ENCODE peak calls at places on chromosome 9, in five cellular contexts. One of them, this sample, is unnamed.

GRCh38 chr9:24090566-24090965 is 264.5 kb upstream of the ELAVL2 start:
- DNase-seq in dermis blood vessel endothelial cell: no peak
- DNase-seq in stimulated activated CD8-positive, alpha-beta memory T cell treated with anti-CD3 and anti-CD28 coated beads, Interleukin-7, amount 100 ng/mL, for 24 hours: no peak
- DNase-seq in posterior cingulate gyrus: no peak
- DNase-seq in pons: no peak
- DNase-seq in this sample: no peak

GRCh38 chr9:125644819-125645507 is 62.0 kb downstream of the MAPKAP1 start:
- DNase-seq in dermis blood vessel endothelial cell: no peak
- DNase-seq in stimulated activated CD8-positive, alpha-beta memory T cell treated with anti-CD3 and anti-CD28 coated beads, Interleukin-7, amount 100 ng/mL, for 24 hours: no peak
- DNase-seq in posterior cingulate gyrus: no peak
- DNase-seq in pons: no peak
- DNase-seq in this sample: no peak

GRCh38 chr9:91567642-91568274 is 144.1 kb upstream of the NFIL3 start:
- DNase-seq in dermis blood vessel endothelial cell: no peak
- DNase-seq in stimulated activated CD8-positive, alpha-beta memory T cell treated with anti-CD3 and anti-CD28 coated beads, Interleukin-7, amount 100 ng/mL, for 24 hours: no peak
- DNase-seq in posterior cingulate gyrus: no peak
- DNase-seq in pons: no peak
- DNase-seq in this sample: no peak

GRCh38 chr9:86546712-86547111 is 192.5 kb upstream of the TUT7 start:
- DNase-seq in dermis blood vessel endothelial cell: no peak
- DNase-seq in stimulated activated CD8-positive, alpha-beta memory T cell treated with anti-CD3 and anti-CD28 coated beads, Interleukin-7, amount 100 ng/mL, for 24 hours: no peak
- DNase-seq in posterior cingulate gyrus: no peak
- DNase-seq in pons: no peak
- DNase-seq in this sample: no peak

GRCh38 chr9:2177121-2177520 is 162.0 kb downstream of the SMARCA2 start:
- DNase-seq in dermis blood vessel endothelial cell: no peak
- DNase-seq in stimulated activated CD8-positive, alpha-beta memory T cell treated with anti-CD3 and anti-CD28 coated beads, Interleukin-7, amount 100 ng/mL, for 24 hours: no peak
- DNase-seq in posterior cingulate gyrus: no peak
- DNase-seq in pons: no peak
- DNase-seq in this sample: no peak

GRCh38 chr9:87381050-87381711 is 116.5 kb upstream of the DAPK1 start:
- DNase-seq in dermis blood vessel endothelial cell: no peak
- DNase-seq in stimulated activated CD8-positive, alpha-beta memory T cell treated with anti-CD3 and anti-CD28 coated beads, Interleukin-7, amount 100 ng/mL, for 24 hours: no peak
- DNase-seq in posterior cingulate gyrus: no peak
- DNase-seq in pons: no peak
- DNase-seq in this sample: no peak

GRCh38 chr9:112689341-112689740 is 28.6 kb downstream of the INIP start:
- DNase-seq in dermis blood vessel endothelial cell: no peak
- DNase-seq in stimulated activated CD8-positive, alpha-beta memory T cell treated with anti-CD3 and anti-CD28 coated beads, Interleukin-7, amount 100 ng/mL, for 24 hours: no peak
- DNase-seq in posterior cingulate gyrus: no peak
- DNase-seq in pons: no peak
- DNase-seq in this sample: no peak

GRCh38 chr9:4491621-4491975 is 1.3 kb downstream of the SLC1A1 start:
- DNase-seq in dermis blood vessel endothelial cell: no peak
- DNase-seq in stimulated activated CD8-positive, alpha-beta memory T cell treated with anti-CD3 and anti-CD28 coated beads, Interleukin-7, amount 100 ng/mL, for 24 hours: no peak
- DNase-seq in posterior cingulate gyrus: no peak
- DNase-seq in pons: no peak
- DNase-seq in this sample: no peak

GRCh38 chr9:118083161-118083560 is 379.0 kb downstream of the TLR4 start:
- DNase-seq in dermis blood vessel endothelial cell: no peak
- DNase-seq in stimulated activated CD8-positive, alpha-beta memory T cell treated with anti-CD3 and anti-CD28 coated beads, Interleukin-7, amount 100 ng/mL, for 24 hours: no peak
- DNase-seq in posterior cingulate gyrus: no peak
- DNase-seq in pons: no peak
- DNase-seq in this sample: no peak

GRCh38 chr9:133050781-133051180 is 11.0 kb upstream of the CEL start:
- DNase-seq in dermis blood vessel endothelial cell: peak; percentile 52
- DNase-seq in stimulated activated CD8-positive, alpha-beta memory T cell treated with anti-CD3 and anti-CD28 coated beads, Interleukin-7, amount 100 ng/mL, for 24 hours: no peak
- DNase-seq in posterior cingulate gyrus: no peak
- DNase-seq in pons: no peak
- DNase-seq in this sample: no peak

GRCh38 chr9:92655896-92656536 is 13.9 kb downstream of the IPPK start:
- DNase-seq in dermis blood vessel endothelial cell: no peak
- DNase-seq in stimulated activated CD8-positive, alpha-beta memory T cell treated with anti-CD3 and anti-CD28 coated beads, Interleukin-7, amount 100 ng/mL, for 24 hours: no peak
- DNase-seq in posterior cingulate gyrus: no peak
- DNase-seq in pons: no peak
- DNase-seq in this sample: no peak

GRCh38 chr9:77210116-77210515 is 32.8 kb downstream of the VPS13A start:
- DNase-seq in dermis blood vessel endothelial cell: no peak
- DNase-seq in stimulated activated CD8-positive, alpha-beta memory T cell treated with anti-CD3 and anti-CD28 coated beads, Interleukin-7, amount 100 ng/mL, for 24 hours: no peak
- DNase-seq in posterior cingulate gyrus: no peak
- DNase-seq in pons: no peak
- DNase-seq in this sample: no peak

GRCh38 chr9:88798476-88798875 is 192.8 kb upstream of the S1PR3 start:
- DNase-seq in dermis blood vessel endothelial cell: no peak
- DNase-seq in stimulated activated CD8-positive, alpha-beta memory T cell treated with anti-CD3 and anti-CD28 coated beads, Interleukin-7, amount 100 ng/mL, for 24 hours: no peak
- DNase-seq in posterior cingulate gyrus: no peak
- DNase-seq in pons: no peak
- DNase-seq in this sample: no peak

GRCh38 chr9:109179801-109180523 is 12.9 kb upstream of the FRRS1L start:
- DNase-seq in dermis blood vessel endothelial cell: no peak
- DNase-seq in stimulated activated CD8-positive, alpha-beta memory T cell treated with anti-CD3 and anti-CD28 coated beads, Interleukin-7, amount 100 ng/mL, for 24 hours: no peak
- DNase-seq in posterior cingulate gyrus: peak; percentile 24
- DNase-seq in pons: peak; percentile 31
- DNase-seq in this sample: no peak

GRCh38 chr9:101030022-101030391 is 1.5 kb downstream of the PLPPR1 start:
- DNase-seq in dermis blood vessel endothelial cell: no peak
- DNase-seq in stimulated activated CD8-positive, alpha-beta memory T cell treated with anti-CD3 and anti-CD28 coated beads, Interleukin-7, amount 100 ng/mL, for 24 hours: no peak
- DNase-seq in posterior cingulate gyrus: no peak
- DNase-seq in pons: no peak
- DNase-seq in this sample: no peak

GRCh38 chr9:17793713-17794622 is 215.1 kb downstream of the SH3GL2 start:
- DNase-seq in dermis blood vessel endothelial cell: peak; percentile 28
- DNase-seq in stimulated activated CD8-positive, alpha-beta memory T cell treated with anti-CD3 and anti-CD28 coated beads, Interleukin-7, amount 100 ng/mL, for 24 hours: no peak
- DNase-seq in posterior cingulate gyrus: no peak
- DNase-seq in pons: no peak
- DNase-seq in this sample: no peak

This sample was measured in CD4-positive, alpha-beta T cell.